ENCODE peak calls at places on chromosomes 12 and 14, in four cellular contexts. X is K562, F is HepG2, W is A549. Y is an unnamed sample.

GRCh38 chr12:54000105-54000773 is at the start of gene HOXC9:
- DNase-seq in W (no peak), X (peak), F (no peak), Y (no peak)

GRCh38 chr14:103201801-103202200 is 78.5 kb downstream of the TNFAIP2 start:
- DNase-seq in W (no peak), F (no peak), X (no peak), Y (no peak)

GRCh38 chr12:116381744-116382455 is 104.4 kb upstream of the MED13L start:
- DNase-seq in W (peak), F (no peak), X (no peak), Y (peak)

GRCh38 chr12:30466093-30466492 is 229.6 kb downstream of the IPO8 start:
- DNase-seq in X (no peak), W (no peak), F (no peak), Y (no peak)

GRCh38 chr12:11779286-11779685 is 129.8 kb downstream of the ETV6 start:
- DNase-seq in X (no peak), F (no peak), W (no peak), Y (no peak)

GRCh38 chr12:51196547-51196946 is 21.3 kb downstream of the POU6F1 start:
- DNase-seq in F (no peak), W (no peak), X (no peak), Y (no peak)

GRCh38 chr12:1083086-1083887 is 92.3 kb downstream of the ERC1 start:
- DNase-seq in F (no peak), X (no peak), W (no peak), Y (no peak)

GRCh38 chr14:99821519-99822165 is 28.4 kb downstream of the EML1 start:
- DNase-seq in F (no peak), X (no peak), W (no peak), Y (no peak)

GRCh38 chr14:21699551-21699950 is 25.9 kb upstream of the OR4E1 start:
- DNase-seq in W (no peak), X (no peak), F (no peak), Y (no peak)

GRCh38 chr12:105279460-105280056 is 43.6 kb upstream of the APPL2 start:
- DNase-seq in F (peak), W (peak), X (peak), Y (peak)

GRCh38 chr14:95258754-95259593 is 60.7 kb downstream of the CLMN start:
- DNase-seq in X (no peak), W (peak), F (no peak), Y (no peak)
- TF ChIP-seq USF2 in X (no peak), W (no peak), F (no peak), Y (no peak)

DNA sequence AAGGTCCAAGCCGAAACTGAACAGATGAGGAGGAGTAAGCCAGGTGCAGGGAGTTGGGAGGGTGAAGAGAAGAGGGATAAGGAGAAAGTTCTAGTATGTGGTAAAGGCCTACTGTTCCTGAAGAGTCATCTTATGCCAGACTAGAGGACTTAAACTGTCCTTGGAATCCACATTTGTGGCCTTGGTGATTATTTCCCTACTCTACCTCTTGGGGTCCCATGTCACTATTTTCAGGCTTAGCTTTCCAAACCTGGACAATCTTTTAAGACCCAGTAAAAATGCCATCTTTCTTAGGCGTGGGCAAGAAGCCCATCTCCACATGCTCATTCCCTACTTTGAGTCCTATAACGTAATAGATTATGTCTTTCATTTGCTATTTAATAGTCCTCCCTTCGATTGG is 40.1 kb upstream of the CRY1 start:
- DNase-seq in F (no peak), W (no peak), X (no peak), Y (no peak)
- TF ChIP-seq MAX in F (no peak), W (no peak), X (no peak), Y (no peak)

GRCh38 chr12:45148619-45149018 is 67.3 kb upstream of the ANO6 start:
- DNase-seq in W (no peak), F (no peak), X (no peak), Y (no peak)
- TF ChIP-seq NR3C1 in W (no peak), F (no peak), X (no peak), Y (no peak)

DNA sequence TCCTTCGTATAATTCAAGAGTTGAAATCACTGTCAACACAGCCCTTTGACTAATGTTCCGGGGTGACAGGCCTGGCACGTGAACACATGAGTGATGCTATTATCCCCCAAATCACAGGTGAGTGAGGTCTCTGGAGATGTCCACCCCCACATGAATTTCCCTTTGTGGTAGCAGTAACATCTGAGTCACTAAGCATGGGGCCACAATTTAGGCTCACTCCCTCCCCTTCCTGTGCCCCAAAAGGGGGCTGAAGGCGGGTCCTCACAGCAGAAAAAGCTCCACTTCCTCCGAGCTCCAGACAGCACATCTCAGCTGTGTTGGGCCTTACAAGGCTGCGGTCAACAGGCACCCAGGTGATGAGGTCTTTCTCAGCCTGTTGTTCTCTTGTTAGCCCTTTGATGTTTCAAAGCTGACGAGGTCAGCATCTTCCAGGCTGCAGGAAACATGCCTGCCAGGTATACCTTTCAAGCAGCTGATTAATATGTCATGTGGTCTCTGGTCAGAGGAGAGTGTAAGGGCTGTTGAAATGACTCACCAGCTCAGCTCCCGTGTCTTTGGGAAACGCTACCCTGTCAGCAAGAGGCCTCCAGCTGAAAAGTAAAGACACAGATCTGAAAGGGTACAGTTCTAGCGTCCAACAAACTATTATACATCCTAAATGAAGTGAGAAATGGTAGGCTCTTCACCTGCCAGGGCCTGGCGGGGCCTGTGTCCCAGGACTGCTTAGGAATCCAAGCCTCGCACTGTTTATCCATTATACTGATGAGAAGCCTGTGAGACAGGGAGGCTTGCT is 107.3 kb downstream of the ZFP36L1 start:
- DNase-seq in F (peak), X (no peak), W (no peak), Y (no peak)
- TF ChIP-seq USF2 in F (no peak), X (no peak), W (peak), Y (no peak)

DNA sequence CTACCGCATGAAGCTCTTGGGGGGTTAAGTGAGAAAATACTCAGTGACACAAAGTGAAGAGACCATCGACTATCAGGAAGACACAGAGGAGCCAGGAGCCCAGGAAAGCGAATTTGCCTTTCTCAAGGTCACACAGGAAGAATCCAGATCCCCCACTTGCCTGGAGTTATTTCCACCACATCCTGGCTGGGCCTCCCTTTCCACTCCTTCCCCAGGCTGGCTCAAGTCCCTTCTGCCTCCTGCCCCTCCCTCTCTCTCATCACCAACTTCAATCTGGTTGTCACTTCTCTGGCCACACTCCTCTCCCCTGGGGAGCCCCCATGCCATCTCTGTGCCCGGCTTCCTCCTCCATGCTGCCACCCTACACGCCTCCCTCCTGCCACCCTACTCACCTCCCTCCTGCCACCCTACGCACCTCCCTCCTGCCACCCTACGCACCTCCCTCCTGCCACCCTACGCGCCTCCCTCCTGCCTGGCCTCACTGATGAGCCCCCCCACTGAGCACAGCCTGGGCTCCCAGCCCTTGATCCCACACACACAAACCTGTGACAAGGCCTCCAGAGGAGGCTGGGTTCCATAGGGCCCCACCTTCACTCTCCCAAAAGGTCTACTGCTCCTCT is 6.3 kb downstream of the SCNN1A start:
- DNase-seq in X (no peak), W (no peak), F (no peak), Y (no peak)
- TF ChIP-seq MAX in X (no peak), W (peak), F (no peak), Y (no peak)